ENCODE peak calls at places on chromosome 1, in six cellular contexts. U is CD14-positive monocyte, A is type B pancreatic cell, R is ovary, L is neural progenitor cell, E is bronchial epithelial cell. W is an unnamed sample.

GRCh38 chr1:54263601-54264226 is 63.7 kb downstream of the MRPL37 start:
- DNase-seq in U (no peak), A (no peak), R (no peak), L (no peak), E (no peak), W (no peak)

GRCh38 chr1:174974711-174975111 is 25.0 kb upstream of the CACYBP start:
- DNase-seq in U (no peak), A (no peak), R (peak; percentile 35), L (no peak), E (no peak), W (no peak)

GRCh38 chr1:221456918-221457317 is 285.0 kb downstream of the DUSP10 start:
- DNase-seq in U (no peak), A (no peak), R (no peak), L (no peak), E (no peak), W (no peak)

GRCh38 chr1:1092149-1092855 is 18.2 kb upstream of the RNF223 start:
- DNase-seq in U (no peak), A (peak; percentile 74), R (peak; percentile 7), L (no peak), E (no peak), W (no peak)

GRCh38 chr1:92768286-92768685 is 16.6 kb downstream of the EVI5 start:
- DNase-seq in U (no peak), A (no peak), R (no peak), L (no peak), E (no peak), W (no peak)

GRCh38 chr1:163531345-163531744 is 209.6 kb downstream of the NUF2 start:
- DNase-seq in U (no peak), A (no peak), R (no peak), L (no peak), E (no peak), W (no peak)

GRCh38 chr1:161480381-161481035 is 24.7 kb upstream of the FCGR2A start:
- DNase-seq in U (no peak), A (no peak), R (no peak), L (no peak), E (peak; percentile 83), W (no peak)

GRCh38 chr1:225880210-225880584 is 2.0 kb downstream of the TMEM63A start:
- DNase-seq in U (no peak), A (no peak), R (no peak), L (no peak), E (no peak), W (no peak)

GRCh38 chr1:60657926-60658325 is 424.4 kb upstream of the NFIA start:
- DNase-seq in U (no peak), A (no peak), R (no peak), L (no peak), E (no peak), W (no peak)

GRCh38 chr1:76038306-76039004 is 36.1 kb upstream of the ST6GALNAC3 start:
- DNase-seq in U (no peak), A (no peak), R (no peak), L (no peak), E (no peak), W (no peak)

GRCh38 chr1:67789551-67789950 is 43.7 kb downstream of the GNG12 start:
- DNase-seq in U (no peak), A (no peak), R (no peak), L (no peak), E (no peak), W (no peak)

GRCh38 chr1:221794079-221794670 is 52.3 kb upstream of the DUSP10 start:
- DNase-seq in U (no peak), A (no peak), R (no peak), L (no peak), E (peak; percentile 48), W (no peak)

GRCh38 chr1:236507022-236507700 is 16.6 kb upstream of the LGALS8 start:
- DNase-seq in U (no peak), A (no peak), R (no peak), L (no peak), E (no peak), W (no peak)

GRCh38 chr1:8388732-8389562 is 71.0 kb downstream of the SLC45A1 start:
- DNase-seq in U (no peak), A (no peak), R (no peak), L (no peak), E (no peak), W (no peak)
- TF ChIP-seq CTCF in U (no peak), A (no peak), R (no peak), L (no peak), E (no peak), W (no peak)

GRCh38 chr1:200409203-200409760 is 554 bp downstream of the ZNF281 start:
- DNase-seq in U (peak; percentile 59), A (peak; percentile 70), R (no peak), L (peak; percentile 39), E (no peak), W (no peak)
- TF ChIP-seq CTCF in U (no peak), A (no peak), R (no peak), L (no peak), E (no peak), W (no peak)

DNA sequence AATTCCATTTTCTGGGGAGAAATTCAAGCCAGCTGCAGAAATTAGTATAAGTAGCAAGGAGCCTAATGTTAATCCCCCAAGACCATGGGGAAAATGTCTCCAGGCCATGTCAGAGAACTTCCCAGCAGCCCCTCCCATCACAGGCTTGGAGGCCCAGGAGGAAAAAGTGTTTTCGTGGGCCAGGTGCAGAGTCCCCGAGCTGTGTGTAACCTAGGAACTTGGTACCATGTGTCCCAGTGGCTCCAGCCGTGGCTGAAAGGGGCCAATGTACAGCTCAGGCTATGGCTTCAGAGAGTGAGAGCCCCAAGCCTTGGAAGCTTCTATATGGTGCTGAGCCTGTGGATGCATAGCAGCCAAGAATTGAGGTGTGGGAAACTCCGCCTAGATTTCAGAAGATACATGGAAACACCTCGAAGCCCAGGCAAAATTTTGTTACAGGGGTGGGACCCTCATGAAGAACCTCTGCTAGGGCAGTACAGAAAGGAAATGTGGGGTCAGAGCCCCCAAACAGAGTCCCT is 286.3 kb downstream of the MATN1 start:
- DNase-seq in U (no peak), A (peak; percentile 48), R (no peak), L (no peak), E (no peak), W (no peak)
- TF ChIP-seq CTCF in U (no peak), A (no peak), R (no peak), L (no peak), E (no peak), W (no peak)

GRCh38 chr1:44820328-44820944 is 12.1 kb downstream of the BTBD19 start:
- DNase-seq in U (no peak), A (no peak), R (no peak), L (no peak), E (no peak), W (no peak)

GRCh38 chr1:44817771-44818495 is 9.6 kb downstream of the BTBD19 start:
- DNase-seq in U (peak; percentile 19), A (no peak), R (no peak), L (no peak), E (no peak), W (no peak)

GRCh38 chr1:44820945-44821715 is 12.8 kb downstream of the BTBD19 start:
- DNase-seq in U (no peak), A (no peak), R (no peak), L (no peak), E (no peak), W (no peak)

GRCh38 chr1:44819594-44820327 is 11.4 kb downstream of the BTBD19 start:
- DNase-seq in U (peak; percentile 84), A (no peak), R (peak; percentile 78), L (peak; percentile 93), E (peak; percentile 92), W (peak; percentile 74)

DNA sequence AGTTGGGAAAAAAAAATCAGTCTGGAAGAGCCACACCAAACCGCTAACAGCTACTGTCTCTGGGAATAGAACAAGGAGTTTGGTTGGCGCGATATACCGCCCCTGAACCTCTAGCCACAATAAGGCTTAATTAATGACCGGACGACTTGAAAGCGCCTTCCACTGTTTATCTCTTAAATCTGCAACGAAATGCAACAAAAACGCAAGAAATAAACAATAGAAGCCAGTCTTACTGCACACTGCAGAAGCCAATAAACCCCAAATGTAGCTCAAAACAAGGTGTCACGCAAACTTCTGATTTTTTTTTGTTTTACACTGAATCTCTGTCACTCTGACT is 10.9 kb downstream of the BTBD19 start:
- DNase-seq in U (no peak), A (no peak), R (no peak), L (peak; percentile 61), E (no peak), W (no peak)
- TF ChIP-seq CTCF in U (no peak), A (no peak), R (no peak), L (no peak), E (no peak), W (no peak)

GRCh38 chr1:201114245-201115131 is 2.3 kb upstream of the CACNA1S start:
- DNase-seq in U (peak; percentile 73), A (peak; percentile 88), R (peak; percentile 85), L (peak; percentile 95), E (peak; percentile 85), W (peak; percentile 95)
- TF ChIP-seq CTCF in U (peak; percentile 80), A (peak; percentile 89), R (peak; percentile 81), L (peak; percentile 79), E (peak; percentile 91), W (peak; percentile 72)